ENCODE peak calls at places on chromosomes 16 and 17, in six cellular contexts. Y, V, D, S, I and J are unnamed samples. For H3K4me1, the result is how much of the 10 kb centered on the place peaks cover.

GRCh38 chr17:50052241-50052788 is 3.6 kb upstream of the ITGA3 start:
- DNase-seq in Y (no peak), V (no peak), D (no peak), S (no peak), I (no peak), J (no peak)

GRCh38 chr16:59305850-59306249 is 571.7 kb upstream of the GOT2 start:
- DNase-seq in Y (no peak), V (no peak), D (peak), S (no peak), I (no peak), J (no peak)

GRCh38 chr17:69822314-69822875 is 252.6 kb upstream of the KCNJ16 start:
- DNase-seq in Y (no peak), V (no peak), D (no peak), S (no peak), I (no peak), J (no peak)

GRCh38 chr17:17609121-17609520 is 17.6 kb upstream of the PEMT start:
- DNase-seq in Y (no peak), V (no peak), D (peak), S (no peak), I (no peak), J (no peak)

GRCh38 chr16:11380836-11381235 is 35.6 kb downstream of the RMI2 start:
- DNase-seq in Y (no peak), V (no peak), D (no peak), S (no peak), I (no peak), J (no peak)

GRCh38 chr17:81480140-81480917 is 32.3 kb downstream of the ACTG1 start:
- DNase-seq in Y (no peak), V (peak), D (peak), S (no peak), I (peak), J (no peak)

GRCh38 chr16:68094614-68094934 is 9.4 kb downstream of the NFATC3 start:
- DNase-seq in Y (no peak), V (no peak), D (no peak), S (no peak), I (no peak), J (no peak)

GRCh38 chr17:41492771-41493170 is 3.1 kb upstream of the KRT36 start:
- DNase-seq in Y (peak), V (peak), D (no peak), S (peak), I (peak), J (no peak)

GRCh38 chr16:70416748-70417616 is 21.9 kb downstream of the ST3GAL2 start:
- DNase-seq in Y (peak), V (no peak), D (no peak), S (no peak), I (peak), J (peak)

GRCh38 chr16:50684823-50685455 is 3.8 kb upstream of the SNX20 start:
- DNase-seq in Y (no peak), V (no peak), D (no peak), S (no peak), I (no peak), J (no peak)

GRCh38 chr16:12625068-12625467 is 178.6 kb downstream of the CPPED1 start:
- DNase-seq in Y (no peak), V (no peak), D (no peak), S (no peak), I (no peak), J (no peak)

GRCh38 chr16:79784007-79784406 is 183.5 kb upstream of the MAF start:
- DNase-seq in Y (no peak), V (no peak), D (no peak), S (no peak), I (no peak), J (no peak)

GRCh38 chr16:13070268-13070667 is 168.9 kb downstream of the SHISA9 start:
- DNase-seq in Y (no peak), V (no peak), D (no peak), S (no peak), I (no peak), J (no peak)

GRCh38 chr16:2473999-2474876 is 689 bp upstream of the TBC1D24 start:
- DNase-seq in Y (peak), V (peak), D (peak), S (no peak), I (peak), J (peak)

GRCh38 chr16:2475413-2476344 is 752 bp downstream of the TBC1D24 start:
- DNase-seq in Y (peak), V (no peak), D (no peak), S (no peak), I (peak), J (no peak)

GRCh38 chr16:2473425-2473926 is 1.5 kb upstream of the TBC1D24 start:
- DNase-seq in Y (no peak), V (no peak), D (no peak), S (no peak), I (peak), J (no peak)

GRCh38 chr16:2476345-2476720 is 1.4 kb downstream of the TBC1D24 start:
- DNase-seq in Y (no peak), V (no peak), D (no peak), S (no peak), I (no peak), J (no peak)

GRCh38 chr16:2474877-2475412 is at the start of gene TBC1D24:
- DNase-seq in Y (peak), V (peak), D (peak), S (peak), I (peak), J (peak)
- H3K4me1 ChIP-seq in Y (under half), V (under half), D (under half), S (under half), I (under half), J (under half)

DNA sequence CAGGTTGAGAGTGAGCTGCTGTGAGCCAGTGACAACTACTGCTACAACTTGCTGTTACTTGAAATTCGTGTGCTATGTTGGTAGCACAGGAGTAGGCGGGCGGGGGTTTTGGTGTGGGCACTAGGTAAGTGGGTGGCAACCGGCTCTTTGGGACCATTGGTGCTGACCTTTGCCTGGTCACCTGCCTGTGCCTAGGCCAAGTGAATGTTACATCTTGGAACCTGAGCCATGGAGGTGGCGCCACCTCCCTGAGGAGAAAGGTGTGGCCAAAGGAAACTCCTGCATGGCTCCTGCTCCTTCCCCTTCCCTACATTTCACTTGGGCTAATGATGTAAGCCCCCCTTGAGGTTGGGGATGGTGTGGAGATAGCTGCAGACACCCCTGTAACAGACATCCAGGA is 25.4 kb upstream of the ARHGAP23 start:
- DNase-seq in Y (no peak), V (no peak), D (no peak), S (no peak), I (no peak), J (no peak)
- TF ChIP-seq CTCF in Y (no peak), V (no peak), D (no peak), S (no peak), I (peak), J (no peak)

GRCh38 chr16:88803264-88803987 is at the start of gene CDT1:
- DNase-seq in Y (peak), V (peak), D (peak), S (peak), I (peak), J (peak)
- TF ChIP-seq POLR2A in Y (peak), V (peak), D (peak), S (peak), I (peak), J (peak)

GRCh38 chr17:1629647-1630310 is 1.1 kb upstream of the SLC43A2 start:
- DNase-seq in Y (peak), V (peak), D (peak), S (no peak), I (peak), J (peak)
- H3K4me1 ChIP-seq in Y (under half), V (under half), D (under half), S (under half), I (under half), J (under half)

GRCh38 chr17:45051060-45051719 is at the start of gene DCAKD:
- DNase-seq in Y (peak), V (peak), D (peak), S (peak), I (peak), J (peak)
- TF ChIP-seq CTCF in Y (no peak), V (no peak), D (no peak), S (peak), I (no peak), J (peak)

GRCh38 chr17:42850964-42851363 is at the start of gene AOC3:
- DNase-seq in Y (peak), V (no peak), D (no peak), S (peak), I (no peak), J (no peak)
- TF ChIP-seq POLR2A in Y (no peak), V (no peak), D (no peak), S (no peak), I (no peak), J (no peak)

GRCh38 chr17:78729636-78730035 is 52.4 kb downstream of the CYTH1 start:
- DNase-seq in Y (no peak), V (no peak), D (no peak), S (no peak), I (no peak), J (no peak)
- H3K4me1 ChIP-seq in Y (half or more), V (under half), D (under half), S (under half), I (under half), J (half or more)